ENCODE peak calls at places on chromosomes 2 and 18, in six cellular contexts. One of them, this sample, is unnamed. For H3K4me1 and H3K9me3, the result is how much of the 10 kb centered on the place peaks cover.

GRCh38 chr2:33782395-33783239 is 183.5 kb upstream of the FAM98A start:
- DNase-seq in transverse colon: no peak
- DNase-seq in psoas muscle: no peak
- DNase-seq in effector memory CD4-positive, alpha-beta T cell: no peak
- DNase-seq in kidney: no peak
- DNase-seq in A549: no peak
- DNase-seq in this sample: no peak

GRCh38 chr2:215149060-215149459 is 10.6 kb upstream of the ABCA12 start:
- DNase-seq in transverse colon: no peak
- DNase-seq in psoas muscle: no peak
- DNase-seq in kidney: no peak
- DNase-seq in effector memory CD4-positive, alpha-beta T cell: no peak
- DNase-seq in A549: no peak
- DNase-seq in this sample: no peak

GRCh38 chr2:184272040-184272439 is 326.3 kb upstream of the ZNF804A start:
- DNase-seq in A549: no peak
- DNase-seq in transverse colon: no peak
- DNase-seq in psoas muscle: no peak
- DNase-seq in kidney: no peak
- DNase-seq in effector memory CD4-positive, alpha-beta T cell: no peak
- DNase-seq in this sample: no peak

GRCh38 chr2:127255721-127256120 is 35.6 kb upstream of the CYP27C1 start:
- DNase-seq in transverse colon: no peak
- DNase-seq in psoas muscle: no peak
- DNase-seq in effector memory CD4-positive, alpha-beta T cell: no peak
- DNase-seq in kidney: no peak
- DNase-seq in A549: no peak
- DNase-seq in this sample: no peak

GRCh38 chr2:127695491-127696472 is 5.5 kb upstream of the SFT2D3 start:
- DNase-seq in psoas muscle: peak
- DNase-seq in A549: peak
- DNase-seq in transverse colon: peak
- DNase-seq in effector memory CD4-positive, alpha-beta T cell: no peak
- DNase-seq in kidney: no peak
- DNase-seq in this sample: peak

GRCh38 chr2:164840930-164841718 is 499 bp downstream of the COBLL1 start:
- DNase-seq in A549: peak
- DNase-seq in kidney: peak
- DNase-seq in transverse colon: peak
- DNase-seq in psoas muscle: peak
- DNase-seq in effector memory CD4-positive, alpha-beta T cell: no peak
- DNase-seq in this sample: peak

GRCh38 chr18:76619342-76620315 is 124.6 kb upstream of the ZNF516 start:
- DNase-seq in effector memory CD4-positive, alpha-beta T cell: no peak
- DNase-seq in psoas muscle: peak
- DNase-seq in transverse colon: peak
- DNase-seq in A549: no peak
- DNase-seq in kidney: peak
- DNase-seq in this sample: peak

GRCh38 chr2:74942263-74942662 is 16.2 kb upstream of the POLE4 start:
- DNase-seq in psoas muscle: no peak
- DNase-seq in transverse colon: no peak
- DNase-seq in kidney: no peak
- DNase-seq in effector memory CD4-positive, alpha-beta T cell: no peak
- DNase-seq in A549: no peak
- DNase-seq in this sample: no peak

GRCh38 chr2:216183459-216183858 is 74.3 kb downstream of the XRCC5 start:
- DNase-seq in psoas muscle: no peak
- DNase-seq in kidney: no peak
- DNase-seq in A549: no peak
- DNase-seq in effector memory CD4-positive, alpha-beta T cell: no peak
- DNase-seq in transverse colon: no peak
- DNase-seq in this sample: no peak

GRCh38 chr2:8872821-8873432 is 35.5 kb upstream of the KIDINS220 start:
- DNase-seq in A549: peak
- DNase-seq in psoas muscle: no peak
- DNase-seq in kidney: no peak
- DNase-seq in effector memory CD4-positive, alpha-beta T cell: no peak
- DNase-seq in transverse colon: no peak
- DNase-seq in this sample: peak

GRCh38 chr18:56021814-56022205 is 433.8 kb upstream of the TCF4 start:
- DNase-seq in transverse colon: no peak
- DNase-seq in A549: no peak
- DNase-seq in kidney: no peak
- DNase-seq in psoas muscle: no peak
- DNase-seq in effector memory CD4-positive, alpha-beta T cell: no peak
- DNase-seq in this sample: no peak

GRCh38 chr2:201707753-201708152 is 9.3 kb upstream of the MPP4 start:
- DNase-seq in effector memory CD4-positive, alpha-beta T cell: no peak
- DNase-seq in transverse colon: no peak
- DNase-seq in psoas muscle: no peak
- DNase-seq in kidney: no peak
- DNase-seq in A549: peak
- DNase-seq in this sample: no peak

GRCh38 chr2:227324671-227325055 is 388 bp upstream of the MFF start:
- DNase-seq in psoas muscle: no peak
- DNase-seq in transverse colon: no peak
- DNase-seq in kidney: no peak
- DNase-seq in A549: no peak
- DNase-seq in effector memory CD4-positive, alpha-beta T cell: no peak
- DNase-seq in this sample: no peak

GRCh38 chr2:54701029-54701428 is 22.4 kb upstream of the EML6 start:
- DNase-seq in A549: no peak
- DNase-seq in transverse colon: no peak
- DNase-seq in kidney: no peak
- DNase-seq in psoas muscle: no peak
- DNase-seq in effector memory CD4-positive, alpha-beta T cell: no peak
- DNase-seq in this sample: no peak

GRCh38 chr2:165469417-165469816 is at the start of gene CSRNP3:
- DNase-seq in psoas muscle: no peak
- DNase-seq in A549: peak
- DNase-seq in transverse colon: peak
- DNase-seq in effector memory CD4-positive, alpha-beta T cell: no peak
- DNase-seq in kidney: no peak
- DNase-seq in this sample: peak

GRCh38 chr2:121605820-121606733 is 43.2 kb downstream of the CLASP1 start:
- DNase-seq in psoas muscle: no peak
- DNase-seq in transverse colon: no peak
- DNase-seq in kidney: no peak
- DNase-seq in A549: no peak
- DNase-seq in effector memory CD4-positive, alpha-beta T cell: no peak
- DNase-seq in this sample: no peak

GRCh38 chr2:50613161-50613560 is 418.8 kb downstream of the NRXN1 start:
- DNase-seq in effector memory CD4-positive, alpha-beta T cell: no peak
- DNase-seq in kidney: no peak
- DNase-seq in psoas muscle: no peak
- DNase-seq in transverse colon: no peak
- DNase-seq in A549: no peak
- DNase-seq in this sample: no peak

GRCh38 chr2:136448435-136448834 is 316.9 kb upstream of the THSD7B start:
- DNase-seq in transverse colon: no peak
- DNase-seq in kidney: no peak
- DNase-seq in psoas muscle: no peak
- DNase-seq in effector memory CD4-positive, alpha-beta T cell: no peak
- DNase-seq in A549: no peak
- DNase-seq in this sample: no peak

GRCh38 chr2:151120016-151120415 is 141.6 kb downstream of the RBM43 start:
- DNase-seq in effector memory CD4-positive, alpha-beta T cell: no peak
- DNase-seq in psoas muscle: no peak
- DNase-seq in A549: no peak
- DNase-seq in transverse colon: no peak
- DNase-seq in kidney: no peak
- DNase-seq in this sample: peak

DNA sequence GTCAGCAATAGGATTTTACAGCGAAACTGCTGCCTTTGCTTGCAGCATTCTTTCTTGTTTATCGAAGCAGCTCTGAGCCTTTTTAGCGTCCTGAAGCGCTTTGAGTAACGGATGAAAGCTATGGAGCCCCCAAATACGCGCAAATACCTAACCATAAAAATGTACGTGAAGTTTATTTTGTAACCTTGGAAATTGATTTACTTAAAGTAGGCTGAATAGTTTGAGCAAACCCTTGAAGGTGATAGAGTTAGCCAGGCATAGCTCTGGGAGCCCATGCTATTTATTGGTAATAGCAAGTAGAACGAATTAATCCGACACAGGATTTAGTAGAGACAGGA is 183 bp upstream of the ACADL start:
- DNase-seq in effector memory CD4-positive, alpha-beta T cell: no peak
- DNase-seq in psoas muscle: no peak
- DNase-seq in kidney: no peak
- DNase-seq in A549: no peak
- DNase-seq in transverse colon: no peak
- DNase-seq in this sample: no peak
- H3K4me3 ChIP-seq in effector memory CD4-positive, alpha-beta T cell: no peak
- H3K4me3 ChIP-seq in psoas muscle: peak
- H3K4me3 ChIP-seq in kidney: peak
- H3K4me3 ChIP-seq in A549: peak
- H3K4me3 ChIP-seq in transverse colon: peak
- H3K4me3 ChIP-seq in this sample: peak

DNA sequence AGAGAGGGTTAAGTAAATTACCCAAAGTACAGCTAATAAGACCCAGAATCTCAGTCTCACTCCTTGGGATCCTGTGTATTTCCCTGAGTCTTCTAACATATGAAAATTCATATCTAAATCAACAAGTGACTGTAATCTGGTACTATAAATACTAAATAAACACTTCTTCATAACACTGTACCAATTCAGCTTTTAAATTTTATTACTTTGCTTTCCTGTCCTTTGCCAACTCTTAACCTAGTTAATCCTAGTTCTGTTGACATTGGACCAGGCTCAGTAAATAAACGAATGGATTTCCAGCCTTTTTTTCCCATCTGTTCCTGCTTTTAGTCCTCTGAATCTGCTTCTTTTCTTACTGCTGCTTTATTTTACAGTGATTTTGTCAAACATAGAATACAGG is 13.8 kb downstream of the MRPL35 start:
- DNase-seq in effector memory CD4-positive, alpha-beta T cell: no peak
- DNase-seq in A549: no peak
- DNase-seq in transverse colon: no peak
- DNase-seq in psoas muscle: no peak
- DNase-seq in kidney: no peak
- DNase-seq in this sample: peak
- H3K4me1 ChIP-seq in effector memory CD4-positive, alpha-beta T cell: under half
- H3K4me1 ChIP-seq in A549: under half
- H3K4me1 ChIP-seq in transverse colon: under half
- H3K4me1 ChIP-seq in psoas muscle: under half
- H3K4me1 ChIP-seq in kidney: under half
- H3K4me1 ChIP-seq in this sample: under half

GRCh38 chr2:129281761-129282160 is 697.7 kb upstream of the RAB6C start:
- DNase-seq in effector memory CD4-positive, alpha-beta T cell: no peak
- DNase-seq in transverse colon: no peak
- DNase-seq in psoas muscle: no peak
- DNase-seq in kidney: no peak
- DNase-seq in A549: no peak
- DNase-seq in this sample: no peak

GRCh38 chr2:129285012-129285411 is 694.5 kb upstream of the RAB6C start:
- DNase-seq in psoas muscle: no peak
- DNase-seq in transverse colon: no peak
- DNase-seq in effector memory CD4-positive, alpha-beta T cell: no peak
- DNase-seq in A549: no peak
- DNase-seq in kidney: no peak
- DNase-seq in this sample: no peak
- H3K9me3 ChIP-seq in psoas muscle: under half
- H3K9me3 ChIP-seq in transverse colon: under half
- H3K9me3 ChIP-seq in effector memory CD4-positive, alpha-beta T cell: under half
- H3K9me3 ChIP-seq in A549: under half
- H3K9me3 ChIP-seq in kidney: under half
- H3K9me3 ChIP-seq in this sample: under half

DNA sequence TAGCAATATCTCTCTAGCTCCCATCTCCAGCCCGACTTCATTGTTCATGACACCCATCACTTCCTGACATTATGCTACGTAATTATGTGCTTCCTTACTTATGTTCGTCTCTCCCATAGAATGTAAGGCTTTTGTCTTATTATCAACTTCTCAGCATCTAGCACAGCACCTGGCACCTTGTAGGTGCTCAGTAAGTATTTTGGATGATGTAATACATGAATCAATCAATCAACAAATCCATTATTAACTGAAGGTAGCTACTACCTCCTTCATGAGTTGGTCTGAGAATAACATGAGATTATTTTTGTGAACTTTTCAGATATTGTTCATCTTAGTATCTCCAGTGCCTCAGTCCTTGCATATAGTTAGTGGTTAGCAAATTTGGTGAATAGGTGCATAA is 109.3 kb downstream of the EN1 start:
- DNase-seq in A549: no peak
- DNase-seq in psoas muscle: no peak
- DNase-seq in transverse colon: no peak
- DNase-seq in kidney: no peak
- DNase-seq in effector memory CD4-positive, alpha-beta T cell: no peak
- DNase-seq in this sample: no peak
- H3K4me3 ChIP-seq in A549: no peak
- H3K4me3 ChIP-seq in psoas muscle: no peak
- H3K4me3 ChIP-seq in transverse colon: no peak
- H3K4me3 ChIP-seq in kidney: no peak
- H3K4me3 ChIP-seq in effector memory CD4-positive, alpha-beta T cell: no peak
- H3K4me3 ChIP-seq in this sample: no peak

GRCh38 chr2:47499621-47500309 is 96.8 kb downstream of the MSH2 start:
- DNase-seq in effector memory CD4-positive, alpha-beta T cell: no peak
- DNase-seq in psoas muscle: no peak
- DNase-seq in kidney: no peak
- DNase-seq in A549: no peak
- DNase-seq in transverse colon: no peak
- DNase-seq in this sample: no peak
- H3K4me1 ChIP-seq in effector memory CD4-positive, alpha-beta T cell: under half
- H3K4me1 ChIP-seq in psoas muscle: under half
- H3K4me1 ChIP-seq in kidney: under half
- H3K4me1 ChIP-seq in A549: under half
- H3K4me1 ChIP-seq in transverse colon: under half
- H3K4me1 ChIP-seq in this sample: under half

GRCh38 chr2:232815569-232815968 is 39.2 kb upstream of the KCNJ13 start:
- DNase-seq in effector memory CD4-positive, alpha-beta T cell: no peak
- DNase-seq in A549: no peak
- DNase-seq in transverse colon: no peak
- DNase-seq in psoas muscle: no peak
- DNase-seq in kidney: no peak
- DNase-seq in this sample: no peak
- H3K9me3 ChIP-seq in effector memory CD4-positive, alpha-beta T cell: under half
- H3K9me3 ChIP-seq in A549: under half
- H3K9me3 ChIP-seq in transverse colon: under half
- H3K9me3 ChIP-seq in psoas muscle: under half
- H3K9me3 ChIP-seq in kidney: under half
- H3K9me3 ChIP-seq in this sample: under half

GRCh38 chr2:99096728-99097127 is 44.8 kb upstream of the C2orf15 start:
- DNase-seq in transverse colon: no peak
- DNase-seq in psoas muscle: no peak
- DNase-seq in A549: no peak
- DNase-seq in effector memory CD4-positive, alpha-beta T cell: no peak
- DNase-seq in kidney: no peak
- DNase-seq in this sample: no peak
- H3K4me3 ChIP-seq in transverse colon: no peak
- H3K4me3 ChIP-seq in psoas muscle: no peak
- H3K4me3 ChIP-seq in A549: no peak
- H3K4me3 ChIP-seq in effector memory CD4-positive, alpha-beta T cell: no peak
- H3K4me3 ChIP-seq in kidney: no peak
- H3K4me3 ChIP-seq in this sample: no peak

DNA sequence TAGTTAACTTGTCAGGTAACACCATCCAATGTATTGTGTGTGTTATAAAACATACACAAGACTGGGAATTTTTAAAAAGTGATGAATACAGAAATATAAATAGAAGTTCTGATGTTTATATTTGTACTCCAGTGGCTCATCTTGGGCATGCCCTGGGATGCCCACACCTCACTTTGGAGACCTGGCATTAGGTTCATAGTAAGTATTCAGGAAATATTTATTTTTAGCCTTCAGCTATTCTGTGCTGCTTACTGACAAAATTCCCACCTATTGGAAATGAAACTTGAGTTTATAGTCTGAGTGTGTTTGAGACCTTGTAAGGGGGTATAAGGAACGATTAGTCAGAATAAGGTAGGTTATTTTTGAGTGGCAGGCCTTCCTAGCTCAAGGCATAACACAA is 67.5 kb downstream of the MYO1B start:
- DNase-seq in psoas muscle: no peak
- DNase-seq in A549: no peak
- DNase-seq in effector memory CD4-positive, alpha-beta T cell: no peak
- DNase-seq in transverse colon: no peak
- DNase-seq in kidney: no peak
- DNase-seq in this sample: no peak
- H3K4me1 ChIP-seq in psoas muscle: under half
- H3K4me1 ChIP-seq in A549: under half
- H3K4me1 ChIP-seq in effector memory CD4-positive, alpha-beta T cell: under half
- H3K4me1 ChIP-seq in transverse colon: under half
- H3K4me1 ChIP-seq in kidney: under half
- H3K4me1 ChIP-seq in this sample: under half

This sample was measured in small intestine.